ENCODE peak calls at places on chromosome 14, in five cellular contexts. K, B, M, V and S are unnamed samples.

GRCh38 chr14:40280652-40281051 is 848.4 kb upstream of the FBXO33 start:
- DNase-seq in K (no peak), B (no peak), M (no peak), V (no peak), S (no peak)

GRCh38 chr14:21229821-21230220 is 39.4 kb downstream of the HNRNPC start:
- DNase-seq in K (no peak), B (no peak), M (no peak), V (no peak), S (no peak)

GRCh38 chr14:87813691-87814090 is 179.3 kb downstream of the GALC start:
- DNase-seq in K (no peak), B (no peak), M (no peak), V (no peak), S (no peak)

GRCh38 chr14:56206576-56206975 is 88.4 kb downstream of the PELI2 start:
- DNase-seq in K (no peak), B (no peak), M (no peak), V (no peak), S (no peak)

GRCh38 chr14:105229099-105229655 is 19.2 kb upstream of the BTBD6 start:
- DNase-seq in K (no peak), B (no peak), M (no peak), V (no peak), S (no peak)

GRCh38 chr14:63752449-63753169 is 24.7 kb upstream of the SGPP1 start:
- DNase-seq in K (no peak), B (no peak), M (no peak), V (no peak), S (no peak)

GRCh38 chr14:63513756-63514155 is 29.4 kb downstream of the PPP2R5E start:
- DNase-seq in K (no peak), B (no peak), M (no peak), V (no peak), S (no peak)

GRCh38 chr14:69997849-69998248 is 118.6 kb downstream of the SMOC1 start:
- DNase-seq in K (no peak), B (no peak), M (no peak), V (no peak), S (peak; percentile 73)

GRCh38 chr14:71261206-71261605 is 353.9 kb downstream of the PCNX1 start:
- DNase-seq in K (no peak), B (no peak), M (no peak), V (no peak), S (no peak)

GRCh38 chr14:75402867-75403413 is 24.9 kb upstream of the JDP2 start:
- DNase-seq in K (no peak), B (no peak), M (no peak), V (no peak), S (no peak)

GRCh38 chr14:32762886-32763285 is 175.8 kb upstream of the NPAS3 start:
- DNase-seq in K (no peak), B (no peak), M (no peak), V (no peak), S (no peak)

GRCh38 chr14:58572092-58572853 is 65.5 kb upstream of the DACT1 start:
- DNase-seq in K (no peak), B (peak; percentile 26), M (no peak), V (no peak), S (no peak)

GRCh38 chr14:63766616-63767015 is 38.8 kb upstream of the SGPP1 start:
- DNase-seq in K (no peak), B (no peak), M (no peak), V (no peak), S (no peak)

GRCh38 chr14:56199095-56199975 is 81.1 kb downstream of the PELI2 start:
- DNase-seq in K (no peak), B (no peak), M (no peak), V (no peak), S (peak; percentile 84)

GRCh38 chr14:74085047-74085637 is 386 bp downstream of the LIN52 start:
- DNase-seq in K (no peak), B (peak; percentile 42), M (no peak), V (no peak), S (no peak)

GRCh38 chr14:53542692-53543091 is 389.6 kb upstream of the DDHD1 start:
- DNase-seq in K (no peak), B (no peak), M (no peak), V (no peak), S (no peak)

GRCh38 chr14:49946320-49947141 is 53.6 kb downstream of the ARF6 start:
- DNase-seq in K (no peak), B (no peak), M (no peak), V (no peak), S (no peak)

GRCh38 chr14:70731447-70732239 is 77.7 kb downstream of the MAP3K9 start:
- DNase-seq in K (no peak), B (no peak), M (no peak), V (no peak), S (no peak)

GRCh38 chr14:58607571-58608317 is 30.0 kb upstream of the DACT1 start:
- DNase-seq in K (no peak), B (no peak), M (no peak), V (no peak), S (no peak)

GRCh38 chr14:97657609-97658008 is 860.4 kb downstream of the VRK1 start:
- DNase-seq in K (no peak), B (no peak), M (no peak), V (no peak), S (no peak)

GRCh38 chr14:59829469-59829868 is 41.1 kb downstream of the RTN1 start:
- DNase-seq in K (no peak), B (no peak), M (no peak), V (no peak), S (no peak)

GRCh38 chr14:94021001-94021400 is 5.1 kb upstream of the OTUB2 start:
- DNase-seq in K (no peak), B (no peak), M (no peak), V (no peak), S (no peak)

GRCh38 chr14:88323520-88324199 is 591 bp upstream of the KCNK10 start:
- DNase-seq in K (peak; percentile 61), B (peak; percentile 87), M (no peak), V (peak; percentile 57), S (no peak)

GRCh38 chr14:39243831-39244230 is 10.1 kb downstream of the MIA2 start:
- DNase-seq in K (no peak), B (no peak), M (no peak), V (no peak), S (no peak)

GRCh38 chr14:79708991-79709390 is 502.3 kb downstream of the DIO2 start:
- DNase-seq in K (no peak), B (no peak), M (no peak), V (no peak), S (no peak)

GRCh38 chr14:85527006-85527405 is 2.9 kb upstream of the FLRT2 start:
- DNase-seq in K (no peak), B (no peak), M (no peak), V (no peak), S (no peak)

GRCh38 chr14:68656452-68656851 is 136.4 kb downstream of the ZFP36L1 start:
- DNase-seq in K (no peak), B (no peak), M (no peak), V (no peak), S (no peak)

GRCh38 chr14:94171208-94171607 is 2.9 kb upstream of the PPP4R4 start:
- DNase-seq in K (no peak), B (no peak), M (no peak), V (no peak), S (no peak)

GRCh38 chr14:96362965-96363750 is at the start of the genes ATG2B and GSKIP:
- DNase-seq in K (peak; percentile 97), B (peak; percentile 97), M (peak; percentile 13), V (peak; percentile 95), S (peak; percentile 53)

GRCh38 chr14:87115234-87115633 is 877.7 kb downstream of the GALC start:
- DNase-seq in K (no peak), B (no peak), M (no peak), V (no peak), S (no peak)

GRCh38 chr14:49512147-49512551 is 74.0 kb downstream of the RPS29 start:
- DNase-seq in K (no peak), B (no peak), M (no peak), V (no peak), S (peak; percentile 63)

GRCh38 chr14:74980398-74980745 is 22.3 kb upstream of the EIF2B2 start:
- DNase-seq in K (no peak), B (no peak), M (no peak), V (no peak), S (no peak)

GRCh38 chr14:79543348-79543747 is 668.0 kb downstream of the DIO2 start:
- DNase-seq in K (no peak), B (no peak), M (no peak), V (no peak), S (no peak)